ENCODE peak calls at places on chromosomes 7 and 10, in four cellular contexts. One of them, this sample, is unnamed.

GRCh38 chr7:84060760-84061261 is 133.8 kb downstream of the SEMA3A start:
- DNase-seq in hepatocyte: no peak
- DNase-seq in neural progenitor cell: no peak
- DNase-seq in MM.1S: no peak
- DNase-seq in this sample: no peak

GRCh38 chr10:16832351-16833080 is 15.3 kb upstream of the RSU1 start:
- DNase-seq in MM.1S: no peak
- DNase-seq in neural progenitor cell: no peak
- DNase-seq in hepatocyte: no peak
- DNase-seq in this sample: no peak

GRCh38 chr10:42475168-42476098 is 162.9 kb downstream of the ZNF33B start:
- DNase-seq in hepatocyte: no peak
- DNase-seq in neural progenitor cell: no peak
- DNase-seq in MM.1S: no peak
- DNase-seq in this sample: peak; percentile 85

GRCh38 chr7:90629306-90629918 is 33.3 kb downstream of the CDK14 start:
- DNase-seq in MM.1S: peak; percentile 37
- DNase-seq in hepatocyte: peak; percentile 45
- DNase-seq in neural progenitor cell: peak; percentile 70
- DNase-seq in this sample: peak; percentile 31

GRCh38 chr7:16299853-16300252 is 121.5 kb downstream of the CRPPA start:
- DNase-seq in MM.1S: no peak
- DNase-seq in neural progenitor cell: no peak
- DNase-seq in hepatocyte: no peak
- DNase-seq in this sample: no peak

GRCh38 chr7:105141068-105141467 is 127.1 kb downstream of the KMT2E start:
- DNase-seq in MM.1S: no peak
- DNase-seq in hepatocyte: peak; percentile 47
- DNase-seq in neural progenitor cell: peak; percentile 76
- DNase-seq in this sample: peak; percentile 8

GRCh38 chr7:47460251-47460989 is 121.5 kb downstream of the TNS3 start:
- DNase-seq in MM.1S: no peak
- DNase-seq in neural progenitor cell: no peak
- DNase-seq in hepatocyte: peak; percentile 71
- DNase-seq in this sample: no peak

GRCh38 chr7:26567263-26567662 is 275.6 kb downstream of the SNX10 start:
- DNase-seq in neural progenitor cell: no peak
- DNase-seq in hepatocyte: no peak
- DNase-seq in MM.1S: no peak
- DNase-seq in this sample: no peak

GRCh38 chr7:101820703-101821102 is 3.3 kb downstream of the CUX1 start:
- DNase-seq in MM.1S: no peak
- DNase-seq in neural progenitor cell: peak; percentile 41
- DNase-seq in hepatocyte: no peak
- DNase-seq in this sample: no peak

GRCh38 chr7:12788591-12788990 is 101.2 kb downstream of the ARL4A start:
- DNase-seq in hepatocyte: no peak
- DNase-seq in neural progenitor cell: no peak
- DNase-seq in MM.1S: no peak
- DNase-seq in this sample: no peak

GRCh38 chr10:83516788-83517187 is 622.5 kb upstream of the GHITM start:
- DNase-seq in neural progenitor cell: no peak
- DNase-seq in hepatocyte: no peak
- DNase-seq in MM.1S: no peak
- DNase-seq in this sample: no peak

GRCh38 chr7:135704074-135704473 is 23.9 kb downstream of the SLC13A4 start:
- DNase-seq in MM.1S: no peak
- DNase-seq in hepatocyte: no peak
- DNase-seq in neural progenitor cell: peak; percentile 60
- DNase-seq in this sample: no peak

GRCh38 chr10:129929343-129930297 is 34.5 kb downstream of the EBF3 start:
- DNase-seq in hepatocyte: no peak
- DNase-seq in MM.1S: no peak
- DNase-seq in neural progenitor cell: peak; percentile 22
- DNase-seq in this sample: no peak

GRCh38 chr10:15897282-15897681 is 37.0 kb upstream of the MINDY3 start:
- DNase-seq in MM.1S: no peak
- DNase-seq in neural progenitor cell: no peak
- DNase-seq in hepatocyte: peak; percentile 12
- DNase-seq in this sample: no peak

GRCh38 chr10:66639351-66639750 is 286.5 kb upstream of the LRRTM3 start:
- DNase-seq in hepatocyte: no peak
- DNase-seq in MM.1S: no peak
- DNase-seq in neural progenitor cell: no peak
- DNase-seq in this sample: no peak

GRCh38 chr7:37336259-37336658 is 112.4 kb downstream of the ELMO1 start:
- DNase-seq in hepatocyte: no peak
- DNase-seq in MM.1S: peak; percentile 94
- DNase-seq in neural progenitor cell: no peak
- DNase-seq in this sample: no peak

GRCh38 chr10:86967481-86967941 is 771 bp upstream of the ADIRF start:
- DNase-seq in MM.1S: no peak
- DNase-seq in neural progenitor cell: no peak
- DNase-seq in hepatocyte: no peak
- DNase-seq in this sample: no peak

GRCh38 chr7:140542226-140542625 is 62.9 kb upstream of the MKRN1 start:
- DNase-seq in MM.1S: no peak
- DNase-seq in neural progenitor cell: peak; percentile 13
- DNase-seq in hepatocyte: no peak
- DNase-seq in this sample: no peak

GRCh38 chr10:124911124-124912051 is 30.5 kb upstream of the ZRANB1 start:
- DNase-seq in hepatocyte: no peak
- DNase-seq in neural progenitor cell: no peak
- DNase-seq in MM.1S: no peak
- DNase-seq in this sample: no peak

GRCh38 chr7:1777122-1777521 is 107.0 kb downstream of the ELFN1 start:
- DNase-seq in MM.1S: no peak
- DNase-seq in neural progenitor cell: no peak
- DNase-seq in hepatocyte: no peak
- DNase-seq in this sample: no peak

GRCh38 chr10:20093600-20093999 is 277.4 kb downstream of the PLXDC2 start:
- DNase-seq in hepatocyte: no peak
- DNase-seq in neural progenitor cell: no peak
- DNase-seq in MM.1S: no peak
- DNase-seq in this sample: no peak

GRCh38 chr7:129213828-129214227 is 11.0 kb upstream of the AHCYL2 start:
- DNase-seq in hepatocyte: peak; percentile 37
- DNase-seq in neural progenitor cell: peak; percentile 64
- DNase-seq in MM.1S: peak; percentile 57
- DNase-seq in this sample: no peak

GRCh38 chr7:27677912-27678612 is 15.4 kb upstream of the HIBADH start:
- DNase-seq in hepatocyte: peak; percentile 76
- DNase-seq in MM.1S: no peak
- DNase-seq in neural progenitor cell: no peak
- DNase-seq in this sample: peak; percentile 87

GRCh38 chr7:26156454-26157365 is 4.7 kb downstream of the NFE2L3 start:
- DNase-seq in MM.1S: peak; percentile 91
- DNase-seq in neural progenitor cell: no peak
- DNase-seq in hepatocyte: peak; percentile 51
- DNase-seq in this sample: peak; percentile 28

GRCh38 chr7:73766556-73767229 is 3.4 kb downstream of the CLDN3 start:
- DNase-seq in MM.1S: peak; percentile 80
- DNase-seq in hepatocyte: no peak
- DNase-seq in neural progenitor cell: peak; percentile 6
- DNase-seq in this sample: no peak

GRCh38 chr7:20393021-20394015 is 62.6 kb downstream of the ITGB8 start:
- DNase-seq in MM.1S: no peak
- DNase-seq in hepatocyte: peak; percentile 30
- DNase-seq in neural progenitor cell: no peak
- DNase-seq in this sample: no peak
- TF ChIP-seq EZH2phosphoT487 in MM.1S: no peak
- TF ChIP-seq EZH2phosphoT487 in hepatocyte: no peak
- TF ChIP-seq EZH2phosphoT487 in neural progenitor cell: no peak
- TF ChIP-seq EZH2phosphoT487 in this sample: no peak

GRCh38 chr7:28732037-28732869 is 225.9 kb downstream of the TRIL start:
- DNase-seq in hepatocyte: peak; percentile 47
- DNase-seq in neural progenitor cell: peak; percentile 24
- DNase-seq in MM.1S: no peak
- DNase-seq in this sample: no peak
- TF ChIP-seq EZH2phosphoT487 in hepatocyte: no peak
- TF ChIP-seq EZH2phosphoT487 in neural progenitor cell: no peak
- TF ChIP-seq EZH2phosphoT487 in MM.1S: no peak
- TF ChIP-seq EZH2phosphoT487 in this sample: no peak

GRCh38 chr7:106568002-106568679 is 92.8 kb downstream of the CCDC71L start:
- DNase-seq in MM.1S: no peak
- DNase-seq in hepatocyte: no peak
- DNase-seq in neural progenitor cell: no peak
- DNase-seq in this sample: no peak

GRCh38 chr7:106565428-106565827 is 95.5 kb downstream of the CCDC71L start:
- DNase-seq in MM.1S: no peak
- DNase-seq in hepatocyte: no peak
- DNase-seq in neural progenitor cell: no peak
- DNase-seq in this sample: no peak

GRCh38 chr7:106566174-106566573 is 94.8 kb downstream of the CCDC71L start:
- DNase-seq in neural progenitor cell: no peak
- DNase-seq in hepatocyte: no peak
- DNase-seq in MM.1S: no peak
- DNase-seq in this sample: no peak

GRCh38 chr7:106568680-106569499 is 92.1 kb downstream of the CCDC71L start:
- DNase-seq in neural progenitor cell: no peak
- DNase-seq in hepatocyte: peak; percentile 24
- DNase-seq in MM.1S: no peak
- DNase-seq in this sample: peak; percentile 52

GRCh38 chr7:106566672-106567071 is 94.3 kb downstream of the CCDC71L start:
- DNase-seq in neural progenitor cell: no peak
- DNase-seq in hepatocyte: no peak
- DNase-seq in MM.1S: no peak
- DNase-seq in this sample: no peak
- TF ChIP-seq EZH2phosphoT487 in neural progenitor cell: no peak
- TF ChIP-seq EZH2phosphoT487 in hepatocyte: no peak
- TF ChIP-seq EZH2phosphoT487 in MM.1S: no peak
- TF ChIP-seq EZH2phosphoT487 in this sample: no peak

GRCh38 chr10:59393349-59393748 is 31.0 kb upstream of the FAM13C start:
- DNase-seq in MM.1S: no peak
- DNase-seq in hepatocyte: no peak
- DNase-seq in neural progenitor cell: no peak
- DNase-seq in this sample: no peak
- TF ChIP-seq EZH2phosphoT487 in MM.1S: no peak
- TF ChIP-seq EZH2phosphoT487 in hepatocyte: no peak
- TF ChIP-seq EZH2phosphoT487 in neural progenitor cell: no peak
- TF ChIP-seq EZH2phosphoT487 in this sample: no peak

DNA sequence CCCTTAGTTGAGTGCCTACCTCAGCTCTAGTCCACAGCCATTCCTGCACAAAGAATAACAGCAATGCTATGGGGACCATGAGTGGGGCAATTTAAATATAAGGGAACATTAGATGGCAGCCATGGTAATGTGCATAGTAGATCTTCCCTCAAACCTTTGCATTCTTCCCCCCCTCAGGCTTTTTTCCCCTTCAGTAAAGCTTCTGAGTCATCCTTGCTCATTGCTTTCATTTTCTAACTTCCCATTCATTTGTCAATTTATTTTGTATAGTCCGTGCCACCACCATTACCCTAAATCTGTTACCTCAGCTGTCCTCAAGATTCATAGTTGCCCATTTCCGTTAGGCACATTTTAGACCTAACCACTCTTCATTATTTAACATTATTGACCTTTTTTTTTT is 10.7 kb downstream of the HECTD2 start:
- DNase-seq in neural progenitor cell: no peak
- DNase-seq in MM.1S: no peak
- DNase-seq in hepatocyte: no peak
- DNase-seq in this sample: no peak
- TF ChIP-seq EZH2phosphoT487 in neural progenitor cell: no peak
- TF ChIP-seq EZH2phosphoT487 in MM.1S: no peak
- TF ChIP-seq EZH2phosphoT487 in hepatocyte: no peak
- TF ChIP-seq EZH2phosphoT487 in this sample: no peak

GRCh38 chr10:3074145-3074665 is 6.9 kb downstream of the PFKP start:
- DNase-seq in MM.1S: no peak
- DNase-seq in hepatocyte: no peak
- DNase-seq in neural progenitor cell: no peak
- DNase-seq in this sample: no peak
- TF ChIP-seq EZH2phosphoT487 in MM.1S: no peak
- TF ChIP-seq EZH2phosphoT487 in hepatocyte: no peak
- TF ChIP-seq EZH2phosphoT487 in neural progenitor cell: no peak
- TF ChIP-seq EZH2phosphoT487 in this sample: no peak

DNA sequence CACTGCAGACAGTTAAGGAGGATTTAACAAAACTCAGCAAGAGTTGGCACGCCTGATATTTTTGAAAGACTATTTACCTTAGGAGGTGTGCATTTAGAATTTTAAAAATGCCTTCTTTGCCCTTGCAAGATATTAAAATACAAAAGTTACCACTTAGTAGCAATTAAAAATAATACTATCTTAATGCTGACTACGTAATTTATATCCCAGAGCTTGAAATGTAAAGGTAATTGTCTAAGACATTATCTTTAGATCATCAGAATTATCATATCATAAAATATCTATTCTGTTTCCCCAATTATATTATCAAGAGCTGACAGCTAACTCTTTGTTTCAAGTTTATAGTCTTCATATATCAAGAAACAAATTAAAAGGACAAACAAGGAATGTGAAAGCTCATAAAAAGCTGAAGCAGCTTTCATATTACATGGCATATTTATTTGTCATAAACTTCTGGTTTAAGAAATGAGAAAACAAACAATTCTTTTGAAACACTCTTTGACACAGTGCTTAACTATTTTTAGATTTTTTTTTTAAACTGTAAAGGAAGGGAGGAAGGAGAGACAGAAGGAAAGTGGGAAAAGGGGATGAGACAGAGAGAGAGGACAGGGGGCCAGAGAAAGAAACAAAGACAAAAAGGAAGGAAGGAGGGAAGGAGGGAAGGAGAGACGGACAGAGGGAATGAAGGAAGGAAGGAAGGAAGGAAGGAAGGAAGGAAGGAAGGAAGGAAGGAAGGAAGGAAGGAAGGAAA is 73.5 kb downstream of the RTKN2 start:
- DNase-seq in neural progenitor cell: no peak
- DNase-seq in hepatocyte: no peak
- DNase-seq in MM.1S: no peak
- DNase-seq in this sample: no peak
- TF ChIP-seq EZH2phosphoT487 in neural progenitor cell: no peak
- TF ChIP-seq EZH2phosphoT487 in hepatocyte: no peak
- TF ChIP-seq EZH2phosphoT487 in MM.1S: no peak
- TF ChIP-seq EZH2phosphoT487 in this sample: no peak

DNA sequence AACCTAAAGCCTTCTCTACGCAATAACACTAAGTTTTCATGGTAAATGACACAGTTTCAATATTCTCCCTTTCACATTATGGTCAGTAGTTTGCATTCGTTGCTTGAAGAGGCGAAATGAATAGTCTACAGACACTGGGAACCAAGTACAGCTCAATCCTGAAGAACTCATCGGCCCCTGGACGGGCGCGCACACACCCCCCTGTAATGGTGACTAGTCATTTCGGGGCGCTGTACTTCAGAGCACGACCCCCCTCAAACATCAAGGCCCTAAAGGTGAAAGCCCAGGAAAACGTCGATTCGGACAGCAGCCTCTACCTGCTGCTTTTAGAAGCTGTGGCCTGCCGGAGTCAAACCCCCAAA is 1.0 kb downstream of the NT5C2 start:
- DNase-seq in neural progenitor cell: no peak
- DNase-seq in MM.1S: peak; percentile 6
- DNase-seq in hepatocyte: peak; percentile 24
- DNase-seq in this sample: no peak
- TF ChIP-seq EZH2phosphoT487 in neural progenitor cell: no peak
- TF ChIP-seq EZH2phosphoT487 in MM.1S: no peak
- TF ChIP-seq EZH2phosphoT487 in hepatocyte: no peak
- TF ChIP-seq EZH2phosphoT487 in this sample: no peak

This sample was measured in HCT116.